ENCODE peak calls at places on chromosomes 7 and 10, in eight cellular contexts. B is activated CD8-positive, alpha-beta memory T cell treated with anti-CD3 and anti-CD28 coated beads, Interleukin-2, amount 50 U/mL, for 48 hours; Q is EH; M is erythroblast; I is endodermal cell; H is germinal center; O is AG09319; J is GOT3. R is an unnamed sample.

GRCh38 chr10:2925631-2926030 is 141.7 kb upstream of the PFKP start:
- DNase-seq in H (no peak), O (no peak), J (no peak), Q (peak), B (no peak), M (no peak), I (peak), R (peak)

GRCh38 chr10:130040351-130040750 is 70.3 kb downstream of the C10orf143 start:
- DNase-seq in O (no peak), Q (no peak), H (no peak), B (no peak), M (no peak), I (peak), J (no peak), R (no peak)

GRCh38 chr7:26060713-26061339 is 91.2 kb upstream of the NFE2L3 start:
- DNase-seq in J (no peak), B (no peak), M (no peak), H (no peak), I (no peak), Q (no peak), O (no peak), R (no peak)

GRCh38 chr7:90681336-90682019 is 85.4 kb downstream of the CDK14 start:
- DNase-seq in M (no peak), H (no peak), J (no peak), Q (peak), I (no peak), B (no peak), O (no peak), R (no peak)

GRCh38 chr7:137695942-137696341 is 150.8 kb downstream of the DGKI start:
- DNase-seq in Q (no peak), O (no peak), B (no peak), I (no peak), J (no peak), H (no peak), M (no peak), R (no peak)

GRCh38 chr7:129298268-129298893 is 73.6 kb downstream of the AHCYL2 start:
- DNase-seq in O (peak), J (no peak), I (peak), B (peak), H (peak), M (peak), Q (peak), R (no peak)

GRCh38 chr10:97593423-97593822 is 3.9 kb downstream of the C10orf62 start:
- DNase-seq in M (no peak), B (no peak), J (no peak), O (no peak), Q (peak), I (no peak), H (no peak), R (no peak)

GRCh38 chr10:103350522-103351260 is at the start of gene PCGF6:
- DNase-seq in I (peak), J (peak), Q (peak), H (peak), O (peak), B (peak), M (peak), R (no peak)

GRCh38 chr10:1048349-1048731 is 579 bp downstream of the IDI1 start:
- DNase-seq in J (no peak), B (no peak), I (no peak), O (no peak), H (no peak), Q (no peak), M (peak), R (no peak)

GRCh38 chr7:99782012-99782953 is 1.7 kb downstream of the CYP3A4 start:
- DNase-seq in I (no peak), M (no peak), Q (no peak), O (no peak), J (no peak), B (no peak), H (no peak), R (no peak)

GRCh38 chr7:149005427-149006344 is 22.6 kb downstream of the PDIA4 start:
- DNase-seq in J (no peak), Q (peak), I (peak), O (peak), B (peak), H (peak), M (peak), R (no peak)

R was measured in AG04449.